ENCODE peak calls at places on chromosomes 11 and 22, in four cellular contexts. One of them, this sample, is unnamed.

GRCh38 chr22:48868554-48868953 is 959.1 kb downstream of the BRD1 start:
- DNase-seq in sigmoid colon: peak; percentile 53
- DNase-seq in AG04449: no peak
- DNase-seq in left ventricle myocardium inferior: peak; percentile 7
- DNase-seq in this sample: no peak

GRCh38 chr11:109815529-109816105 is 277.6 kb upstream of the ZC3H12C start:
- DNase-seq in sigmoid colon: no peak
- DNase-seq in AG04449: no peak
- DNase-seq in left ventricle myocardium inferior: no peak
- DNase-seq in this sample: no peak

GRCh38 chr11:46272816-46273427 is 4.5 kb upstream of the CREB3L1 start:
- DNase-seq in AG04449: no peak
- DNase-seq in left ventricle myocardium inferior: peak; percentile 77
- DNase-seq in sigmoid colon: peak; percentile 85
- DNase-seq in this sample: no peak

GRCh38 chr22:32622004-32622761 is 147.6 kb downstream of the FBXO7 start:
- DNase-seq in left ventricle myocardium inferior: peak; percentile 62
- DNase-seq in AG04449: peak; percentile 49
- DNase-seq in sigmoid colon: peak; percentile 89
- DNase-seq in this sample: peak; percentile 81

GRCh38 chr22:31707519-31707918 is 42.4 kb downstream of the PRR14L start:
- DNase-seq in sigmoid colon: no peak
- DNase-seq in AG04449: no peak
- DNase-seq in left ventricle myocardium inferior: no peak
- DNase-seq in this sample: no peak

GRCh38 chr11:107998761-107999160 is 9.9 kb upstream of the CUL5 start:
- DNase-seq in left ventricle myocardium inferior: no peak
- DNase-seq in AG04449: no peak
- DNase-seq in sigmoid colon: no peak
- DNase-seq in this sample: no peak

GRCh38 chr22:48711669-48712068 is 1116.0 kb downstream of the BRD1 start:
- DNase-seq in sigmoid colon: peak; percentile 32
- DNase-seq in left ventricle myocardium inferior: peak; percentile 2
- DNase-seq in AG04449: no peak
- DNase-seq in this sample: no peak

GRCh38 chr22:31818481-31819392 is 64.9 kb downstream of the DEPDC5 start:
- DNase-seq in sigmoid colon: no peak
- DNase-seq in left ventricle myocardium inferior: no peak
- DNase-seq in AG04449: no peak
- DNase-seq in this sample: no peak

GRCh38 chr22:39920134-39920743 is 19.4 kb downstream of the GRAP2 start:
- DNase-seq in sigmoid colon: no peak
- DNase-seq in left ventricle myocardium inferior: no peak
- DNase-seq in AG04449: no peak
- DNase-seq in this sample: no peak

GRCh38 chr11:39209966-39210365 is 2249.5 kb downstream of the LRRC4C start:
- DNase-seq in sigmoid colon: no peak
- DNase-seq in left ventricle myocardium inferior: no peak
- DNase-seq in AG04449: no peak
- DNase-seq in this sample: no peak

DNA sequence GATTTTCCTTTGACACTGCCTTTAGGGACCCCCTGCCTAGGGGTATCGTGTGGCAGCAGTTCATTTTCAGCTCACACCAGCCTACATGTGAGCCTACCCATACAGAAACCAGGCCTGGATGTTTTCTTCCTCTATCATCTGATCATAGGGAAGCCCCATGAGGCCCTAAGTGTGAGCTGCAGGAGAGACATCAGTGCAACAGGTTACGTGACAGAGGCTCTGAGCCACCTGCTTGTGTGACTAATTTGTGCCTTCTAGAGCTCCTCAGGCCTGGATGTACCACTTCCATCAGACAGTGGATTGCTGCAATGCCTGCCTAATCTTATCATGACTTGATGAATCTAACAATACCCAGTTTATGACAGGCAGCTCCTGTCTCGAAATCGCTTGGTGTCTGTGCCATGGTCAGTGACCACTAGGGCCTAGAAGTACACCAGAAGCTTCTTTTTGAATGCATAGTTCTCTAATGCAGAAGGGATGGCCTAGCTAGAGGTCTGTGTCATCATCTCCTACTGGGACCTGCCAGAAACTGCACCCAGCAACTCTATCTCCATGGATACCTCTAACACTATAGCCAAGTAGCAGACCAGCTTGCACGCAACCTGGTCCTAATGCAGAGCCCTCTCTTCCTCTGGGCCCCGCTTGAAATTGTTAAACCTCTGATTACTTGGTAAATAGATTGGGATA is 109.7 kb upstream of the CLPB start:
- DNase-seq in AG04449: no peak
- DNase-seq in left ventricle myocardium inferior: no peak
- DNase-seq in sigmoid colon: no peak
- DNase-seq in this sample: no peak
- TF ChIP-seq CTCF in AG04449: no peak
- TF ChIP-seq CTCF in left ventricle myocardium inferior: no peak
- TF ChIP-seq CTCF in sigmoid colon: no peak
- TF ChIP-seq CTCF in this sample: no peak

GRCh38 chr11:76239483-76240142 is 33.3 kb upstream of the WNT11 start:
- DNase-seq in left ventricle myocardium inferior: peak; percentile 10
- DNase-seq in AG04449: no peak
- DNase-seq in sigmoid colon: no peak
- DNase-seq in this sample: no peak

GRCh38 chr11:76237041-76237649 is 30.8 kb upstream of the WNT11 start:
- DNase-seq in sigmoid colon: no peak
- DNase-seq in left ventricle myocardium inferior: no peak
- DNase-seq in AG04449: no peak
- DNase-seq in this sample: peak; percentile 35

GRCh38 chr11:76236092-76237026 is 30.1 kb upstream of the WNT11 start:
- DNase-seq in left ventricle myocardium inferior: peak; percentile 67
- DNase-seq in AG04449: no peak
- DNase-seq in sigmoid colon: peak; percentile 86
- DNase-seq in this sample: no peak

GRCh38 chr11:76238551-76238950 is 32.2 kb upstream of the WNT11 start:
- DNase-seq in sigmoid colon: no peak
- DNase-seq in left ventricle myocardium inferior: no peak
- DNase-seq in AG04449: no peak
- DNase-seq in this sample: no peak

DNA sequence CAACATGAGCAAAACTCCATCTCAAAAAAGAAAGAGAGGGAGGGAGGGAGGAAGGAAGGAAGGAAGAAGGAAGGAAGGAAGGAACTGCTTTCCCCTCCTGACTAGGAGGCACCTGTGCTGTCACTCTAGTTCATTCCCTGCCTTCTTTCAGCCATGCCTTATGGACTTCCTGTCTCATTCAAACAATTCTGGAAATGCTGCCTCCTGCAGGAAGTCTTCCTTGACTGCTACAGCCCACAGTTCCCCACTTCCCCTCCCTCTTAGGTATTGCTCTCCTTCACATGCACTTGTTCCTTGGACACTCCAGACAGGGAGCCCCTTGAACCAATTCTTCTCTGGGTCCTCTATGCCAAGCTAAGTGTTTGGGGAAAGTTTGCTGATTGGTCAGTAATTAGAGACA is 31.6 kb upstream of the WNT11 start:
- DNase-seq in left ventricle myocardium inferior: no peak
- DNase-seq in sigmoid colon: no peak
- DNase-seq in AG04449: no peak
- DNase-seq in this sample: no peak
- TF ChIP-seq CTCF in left ventricle myocardium inferior: no peak
- TF ChIP-seq CTCF in sigmoid colon: no peak
- TF ChIP-seq CTCF in AG04449: no peak
- TF ChIP-seq CTCF in this sample: no peak

GRCh38 chr11:64829536-64830251 is 14.8 kb downstream of the CDC42BPG start:
- DNase-seq in left ventricle myocardium inferior: no peak
- DNase-seq in sigmoid colon: no peak
- DNase-seq in AG04449: no peak
- DNase-seq in this sample: no peak
- TF ChIP-seq CTCF in left ventricle myocardium inferior: no peak
- TF ChIP-seq CTCF in sigmoid colon: no peak
- TF ChIP-seq CTCF in AG04449: no peak
- TF ChIP-seq CTCF in this sample: no peak

GRCh38 chr11:111298466-111299110 is at the start of gene POU2AF3:
- DNase-seq in sigmoid colon: peak; percentile 69
- DNase-seq in left ventricle myocardium inferior: no peak
- DNase-seq in AG04449: no peak
- DNase-seq in this sample: no peak

GRCh38 chr11:111297696-111298095 is 650 bp upstream of the POU2AF3 start:
- DNase-seq in sigmoid colon: no peak
- DNase-seq in AG04449: no peak
- DNase-seq in left ventricle myocardium inferior: no peak
- DNase-seq in this sample: no peak

GRCh38 chr11:111301004-111301839 is 2.9 kb downstream of the POU2AF3 start:
- DNase-seq in left ventricle myocardium inferior: no peak
- DNase-seq in sigmoid colon: no peak
- DNase-seq in AG04449: no peak
- DNase-seq in this sample: no peak

GRCh38 chr11:111300569-111300968 is 2.2 kb downstream of the POU2AF3 start:
- DNase-seq in left ventricle myocardium inferior: no peak
- DNase-seq in sigmoid colon: no peak
- DNase-seq in AG04449: no peak
- DNase-seq in this sample: no peak

GRCh38 chr11:111299111-111300026 is 1.0 kb downstream of the POU2AF3 start:
- DNase-seq in AG04449: no peak
- DNase-seq in left ventricle myocardium inferior: peak; percentile 59
- DNase-seq in sigmoid colon: peak; percentile 83
- DNase-seq in this sample: no peak
- TF ChIP-seq CTCF in AG04449: peak; percentile 49
- TF ChIP-seq CTCF in left ventricle myocardium inferior: peak; percentile 68
- TF ChIP-seq CTCF in sigmoid colon: peak; percentile 67
- TF ChIP-seq CTCF in this sample: peak; percentile 62

DNA sequence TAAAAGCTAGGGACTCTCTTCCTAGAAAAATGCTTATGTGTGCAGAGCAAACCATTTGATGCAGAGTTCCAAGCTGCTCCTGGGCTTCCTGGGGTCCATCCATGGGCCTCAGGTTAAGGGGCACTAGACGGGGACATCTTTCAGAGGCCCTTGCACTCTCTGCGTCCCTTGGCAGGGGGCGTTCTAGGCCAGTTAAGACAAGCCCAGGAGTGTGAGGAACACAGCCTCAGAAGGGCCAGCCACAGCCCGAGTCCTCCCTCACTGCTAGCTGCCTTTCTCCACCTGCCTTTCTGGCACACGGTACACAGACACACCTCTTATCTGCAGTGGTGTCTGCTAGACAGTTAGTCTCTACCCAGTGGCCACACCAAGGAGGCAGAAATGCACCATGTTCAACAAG is 18.0 kb upstream of the BID start:
- DNase-seq in left ventricle myocardium inferior: no peak
- DNase-seq in sigmoid colon: no peak
- DNase-seq in AG04449: no peak
- DNase-seq in this sample: no peak
- TF ChIP-seq CTCF in left ventricle myocardium inferior: no peak
- TF ChIP-seq CTCF in sigmoid colon: no peak
- TF ChIP-seq CTCF in AG04449: no peak
- TF ChIP-seq CTCF in this sample: no peak

DNA sequence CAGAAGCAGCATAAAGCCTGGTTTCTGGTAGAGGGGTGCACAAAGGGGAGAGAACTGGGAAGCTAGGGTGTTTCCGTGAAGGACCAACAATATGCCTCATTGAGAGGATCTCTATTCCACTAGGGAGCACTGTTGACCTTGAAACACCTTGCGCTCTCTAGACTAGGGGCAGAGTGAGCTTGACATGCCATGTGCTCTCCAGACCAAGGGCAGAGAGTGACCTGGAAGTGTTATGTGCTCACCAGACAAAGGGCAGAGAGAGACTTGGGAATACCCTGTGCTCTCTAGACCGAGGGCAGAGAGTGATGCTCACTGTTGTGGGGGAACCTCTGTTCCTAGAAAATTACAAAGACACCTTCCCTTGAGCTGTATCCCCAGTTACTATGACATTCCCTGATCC is 15.2 kb upstream of the EI24 start:
- DNase-seq in sigmoid colon: no peak
- DNase-seq in left ventricle myocardium inferior: no peak
- DNase-seq in AG04449: no peak
- DNase-seq in this sample: no peak
- TF ChIP-seq CTCF in sigmoid colon: no peak
- TF ChIP-seq CTCF in left ventricle myocardium inferior: no peak
- TF ChIP-seq CTCF in AG04449: no peak
- TF ChIP-seq CTCF in this sample: no peak

GRCh38 chr11:128627666-128628342 is 40.4 kb upstream of the ETS1 start:
- DNase-seq in left ventricle myocardium inferior: no peak
- DNase-seq in AG04449: no peak
- DNase-seq in sigmoid colon: no peak
- DNase-seq in this sample: no peak
- TF ChIP-seq CTCF in left ventricle myocardium inferior: no peak
- TF ChIP-seq CTCF in AG04449: no peak
- TF ChIP-seq CTCF in sigmoid colon: no peak
- TF ChIP-seq CTCF in this sample: no peak

GRCh38 chr11:130874396-130874795 is 41.9 kb downstream of the SNX19 start:
- DNase-seq in left ventricle myocardium inferior: no peak
- DNase-seq in AG04449: no peak
- DNase-seq in sigmoid colon: no peak
- DNase-seq in this sample: no peak
- TF ChIP-seq CTCF in left ventricle myocardium inferior: no peak
- TF ChIP-seq CTCF in AG04449: no peak
- TF ChIP-seq CTCF in sigmoid colon: no peak
- TF ChIP-seq CTCF in this sample: no peak

DNA sequence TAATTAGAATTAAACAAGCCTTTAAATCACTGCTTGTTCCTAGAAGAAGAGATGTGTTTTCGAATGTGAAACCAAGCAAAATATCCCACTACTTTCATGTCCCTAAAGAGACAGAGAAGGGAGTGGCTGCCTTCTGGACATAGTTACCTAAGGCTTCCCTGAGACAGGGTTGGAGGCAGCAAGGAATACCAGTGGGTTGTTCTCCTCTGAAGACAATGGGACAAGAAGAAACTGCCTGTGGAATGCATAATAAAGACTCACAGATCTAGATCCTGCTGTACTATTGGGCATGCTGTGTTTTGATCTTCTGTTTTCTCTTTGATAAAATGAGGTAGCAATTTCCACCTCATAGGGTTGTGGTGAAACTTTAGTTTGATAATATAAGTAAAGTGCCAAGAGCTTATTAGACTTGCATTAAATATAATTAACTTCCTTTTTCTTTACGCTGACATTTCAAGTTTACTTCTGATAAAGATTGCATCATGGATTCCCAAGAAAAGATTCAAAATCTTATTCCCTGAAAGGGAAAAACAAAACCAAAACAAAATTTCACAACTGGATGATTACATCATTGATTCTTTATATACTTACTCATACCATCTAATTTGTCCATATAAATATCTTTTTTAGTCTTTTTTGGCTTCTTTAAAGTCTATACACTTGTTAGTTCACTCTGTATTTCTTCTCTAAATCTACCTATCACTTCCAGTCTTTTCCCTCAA is 621.2 kb downstream of the ETS1 start:
- DNase-seq in AG04449: no peak
- DNase-seq in left ventricle myocardium inferior: no peak
- DNase-seq in sigmoid colon: no peak
- DNase-seq in this sample: peak; percentile 22
- TF ChIP-seq CTCF in AG04449: no peak
- TF ChIP-seq CTCF in left ventricle myocardium inferior: no peak
- TF ChIP-seq CTCF in sigmoid colon: no peak
- TF ChIP-seq CTCF in this sample: no peak

GRCh38 chr11:134098566-134099184 is 29.8 kb downstream of the JAM3 start:
- DNase-seq in sigmoid colon: no peak
- DNase-seq in AG04449: no peak
- DNase-seq in left ventricle myocardium inferior: no peak
- DNase-seq in this sample: no peak
- TF ChIP-seq CTCF in sigmoid colon: no peak
- TF ChIP-seq CTCF in AG04449: no peak
- TF ChIP-seq CTCF in left ventricle myocardium inferior: peak; percentile 44
- TF ChIP-seq CTCF in this sample: no peak